ENCODE peak calls at places on chromosomes 12 and 14, in ten cellular contexts. E, A, N, B, X, Y, D, P, C and K are unnamed samples.

GRCh38 chr14:22249775-22250174 is 339.2 kb downstream of the DAD1 start:
- DNase-seq in E (no peak), A (no peak), N (no peak), B (no peak), X (no peak), Y (no peak), D (no peak), P (no peak), C (no peak), K (no peak)

GRCh38 chr12:21330682-21331253 is 3.9 kb downstream of the SLCO1A2 start:
- DNase-seq in E (no peak), A (no peak), N (peak), B (peak), X (no peak), Y (no peak), D (no peak), P (no peak), C (no peak), K (no peak)

GRCh38 chr14:94047581-94047980 is 21.4 kb downstream of the OTUB2 start:
- DNase-seq in E (no peak), A (no peak), N (no peak), B (no peak), X (no peak), Y (no peak), D (no peak), P (no peak), C (no peak), K (no peak)

GRCh38 chr12:73421832-73422231 is 1115.8 kb upstream of the ATXN7L3B start:
- DNase-seq in E (no peak), A (no peak), N (peak), B (peak), X (no peak), Y (no peak), D (no peak), P (no peak), C (no peak), K (no peak)

GRCh38 chr14:68557648-68558047 is 235.2 kb downstream of the ZFP36L1 start:
- DNase-seq in E (no peak), A (no peak), N (no peak), B (no peak), X (no peak), Y (no peak), D (no peak), P (no peak), C (no peak), K (no peak)

GRCh38 chr12:128871516-128871892 is 18.2 kb downstream of the GLT1D1 start:
- DNase-seq in E (no peak), A (no peak), N (no peak), B (no peak), X (no peak), Y (no peak), D (no peak), P (no peak), C (no peak), K (no peak)

GRCh38 chr12:120231316-120232011 is 30.6 kb upstream of the RPLP0 start:
- DNase-seq in E (peak), A (no peak), N (peak), B (peak), X (no peak), Y (peak), D (peak), P (peak), C (peak), K (no peak)

GRCh38 chr14:73211251-73211650 is 26.1 kb upstream of the PAPLN start:
- DNase-seq in E (no peak), A (no peak), N (no peak), B (no peak), X (no peak), Y (no peak), D (no peak), P (no peak), C (no peak), K (no peak)

GRCh38 chr14:68684466-68685418 is 108.1 kb downstream of the ZFP36L1 start:
- DNase-seq in E (no peak), A (no peak), N (no peak), B (no peak), X (no peak), Y (no peak), D (no peak), P (no peak), C (no peak), K (no peak)

GRCh38 chr14:65028937-65029336 is 42.2 kb downstream of the FNTB start:
- DNase-seq in E (no peak), A (no peak), N (no peak), B (no peak), X (no peak), Y (no peak), D (no peak), P (no peak), C (no peak), K (no peak)

GRCh38 chr12:12172106-12172511 is 94.7 kb downstream of the LRP6 start:
- DNase-seq in E (peak), A (peak), N (peak), B (no peak), X (no peak), Y (no peak), D (peak), P (no peak), C (no peak), K (no peak)

GRCh38 chr12:953776-954175 is 4.3 kb upstream of the RAD52 start:
- DNase-seq in E (no peak), A (no peak), N (peak), B (no peak), X (no peak), Y (no peak), D (peak), P (no peak), C (no peak), K (no peak)

GRCh38 chr12:95204141-95204866 is 13.0 kb downstream of the FGD6 start:
- DNase-seq in E (peak), A (no peak), N (peak), B (peak), X (no peak), Y (no peak), D (peak), P (no peak), C (peak), K (no peak)

GRCh38 chr14:50272498-50272897 is 39.5 kb downstream of the L2HGDH start:
- DNase-seq in E (no peak), A (no peak), N (no peak), B (no peak), X (no peak), Y (no peak), D (no peak), P (no peak), C (no peak), K (no peak)

GRCh38 chr12:124621296-124621660 is 53.9 kb upstream of the NCOR2 start:
- DNase-seq in E (no peak), A (no peak), N (peak), B (peak), X (no peak), Y (no peak), D (peak), P (no peak), C (peak), K (no peak)

GRCh38 chr12:131076791-131077747 is 123.4 kb downstream of the ADGRD1 start:
- DNase-seq in E (no peak), A (no peak), N (no peak), B (no peak), X (no peak), Y (no peak), D (no peak), P (no peak), C (no peak), K (no peak)

GRCh38 chr14:103391048-103391447 is 5.8 kb downstream of the MARK3 start:
- DNase-seq in E (no peak), A (peak), N (peak), B (peak), X (no peak), Y (peak), D (peak), P (no peak), C (no peak), K (no peak)

GRCh38 chr14:36520601-36521525 is 831 bp upstream of the NKX2-1 start:
- DNase-seq in E (no peak), A (peak), N (peak), B (no peak), X (peak), Y (no peak), D (peak), P (no peak), C (peak), K (peak)